ENCODE peak calls at places on chromosomes 12 and 14, in five cellular contexts. Z is T-helper 17 cell; I is stomach; E is stimulated activated CD8-positive, alpha-beta memory T cell treated with anti-CD3 and anti-CD28 coated beads, Interleukin-2, amount 100 ng/mL, for 1 hour; T is T-cell. F is an unnamed sample.
A peak's percentile ranks its signal among the peaks of the same experiment; 100 is the strongest.

GRCh38 chr12:52496054-52496453 is 3.0 kb upstream of the KRT6A start:
- DNase-seq in I (no peak), T (no peak), E (no peak), Z (no peak), F (no peak)

GRCh38 chr12:49330032-49330619 is 6.9 kb downstream of the C1QL4 start:
- DNase-seq in Z (no peak), I (no peak), T (no peak), E (no peak), F (no peak)

GRCh38 chr12:31516702-31517101 is 74.2 kb downstream of the DENND5B start:
- DNase-seq in E (no peak), T (no peak), I (no peak), Z (no peak), F (no peak)

GRCh38 chr14:105488781-105489606 is 2.1 kb upstream of the TEDC1 start:
- DNase-seq in Z (peak; percentile 17), T (no peak), I (no peak), E (no peak), F (peak; percentile 79)

GRCh38 chr14:94394594-94395305 is 6.3 kb upstream of the SERPINA1 start:
- DNase-seq in T (no peak), Z (no peak), I (no peak), E (no peak), F (no peak)

GRCh38 chr14:85617799-85618198 is 87.9 kb downstream of the FLRT2 start:
- DNase-seq in Z (no peak), T (no peak), I (no peak), E (no peak), F (no peak)

GRCh38 chr12:65728913-65729793 is 95.1 kb upstream of the HMGA2 start:
- DNase-seq in T (no peak), Z (no peak), I (no peak), E (no peak), F (no peak)

GRCh38 chr14:50488521-50488920 is 43.8 kb downstream of the MAP4K5 start:
- DNase-seq in Z (no peak), T (no peak), I (no peak), E (no peak), F (no peak)

GRCh38 chr12:3227076-3227975 is 150.1 kb downstream of the TSPAN9 start:
- DNase-seq in E (no peak), I (no peak), Z (no peak), T (no peak), F (no peak)

GRCh38 chr14:34241185-34241711 is 220.8 kb downstream of the SPTSSA start:
- DNase-seq in T (no peak), Z (no peak), E (no peak), I (no peak), F (no peak)

F was measured in upper lobe of left lung.